ENCODE peak calls at places on chromosome 2, in six cellular contexts. N is BJ, V is NT2/D1, B is fibroblast of the aortic adventitia, U is mesendoderm, P is pancreas. H is an unnamed sample.

GRCh38 chr2:98901702-98902101 is 34.3 kb downstream of the CRACDL start:
- DNase-seq in N (no peak), V (no peak), B (no peak), U (no peak), P (no peak), H (no peak)

GRCh38 chr2:48715042-48715899 is 40.3 kb downstream of the LHCGR start:
- DNase-seq in N (no peak), V (no peak), B (peak; percentile 4), U (no peak), P (peak; percentile 19), H (no peak)

GRCh38 chr2:120937736-120938131 is 202.1 kb downstream of the GLI2 start:
- DNase-seq in N (peak; percentile 55), V (no peak), B (peak; percentile 92), U (no peak), P (no peak), H (peak; percentile 32)

GRCh38 chr2:207227062-207227748 is 61.5 kb upstream of the KLF7 start:
- DNase-seq in N (no peak), V (peak; percentile 57), B (no peak), U (peak; percentile 94), P (no peak), H (no peak)

GRCh38 chr2:127125821-127126220 is 18.9 kb upstream of the BIN1 start:
- DNase-seq in N (no peak), V (no peak), B (no peak), U (no peak), P (no peak), H (no peak)

GRCh38 chr2:217945530-217945929 is 57.3 kb downstream of the TNS1 start:
- DNase-seq in N (no peak), V (no peak), B (no peak), U (no peak), P (no peak), H (no peak)

GRCh38 chr2:201709049-201709448 is 10.6 kb upstream of the MPP4 start:
- DNase-seq in N (no peak), V (no peak), B (no peak), U (no peak), P (no peak), H (no peak)

GRCh38 chr2:66717491-66717890 is 282.6 kb downstream of the MEIS1 start:
- DNase-seq in N (no peak), V (no peak), B (peak; percentile 25), U (no peak), P (no peak), H (peak; percentile 29)

GRCh38 chr2:85145116-85145820 is 12.1 kb downstream of the TCF7L1 start:
- DNase-seq in N (no peak), V (no peak), B (no peak), U (peak; percentile 51), P (no peak), H (no peak)

GRCh38 chr2:160140471-160140870 is 59.6 kb downstream of the ITGB6 start:
- DNase-seq in N (no peak), V (no peak), B (peak; percentile 29), U (no peak), P (no peak), H (no peak)

GRCh38 chr2:227180286-227180685 is 15.9 kb downstream of the COL4A3 start:
- DNase-seq in N (no peak), V (no peak), B (no peak), U (no peak), P (no peak), H (no peak)

GRCh38 chr2:26612522-26613240 is 28.5 kb downstream of the CIB4 start:
- DNase-seq in N (no peak), V (no peak), B (no peak), U (no peak), P (peak; percentile 52), H (no peak)

GRCh38 chr2:146124741-146125140 is 1604.8 kb upstream of the ZEB2 start:
- DNase-seq in N (no peak), V (no peak), B (peak; percentile 39), U (peak; percentile 8), P (no peak), H (peak; percentile 39)

GRCh38 chr2:29115797-29116781 is 874 bp downstream of the CLIP4 start:
- DNase-seq in N (peak; percentile 76), V (no peak), B (peak; percentile 89), U (peak; percentile 30), P (peak; percentile 66), H (no peak)

GRCh38 chr2:197495433-197496134 is 4.1 kb downstream of the HSPD1 start:
- DNase-seq in N (no peak), V (no peak), B (no peak), U (no peak), P (no peak), H (no peak)

GRCh38 chr2:172395503-172395902 is 31.9 kb upstream of the ITGA6 start:
- DNase-seq in N (no peak), V (no peak), B (peak; percentile 55), U (peak; percentile 71), P (no peak), H (no peak)

GRCh38 chr2:218397502-218398436 is 1.9 kb upstream of the CTDSP1 start:
- DNase-seq in N (no peak), V (no peak), B (peak; percentile 85), U (peak; percentile 97), P (peak; percentile 82), H (peak; percentile 36)

GRCh38 chr2:170997893-170998477 is 68.9 kb downstream of the GORASP2 start:
- DNase-seq in N (no peak), V (no peak), B (no peak), U (no peak), P (no peak), H (no peak)

GRCh38 chr2:220550995-220551702 is 923.7 kb downstream of the SLC4A3 start:
- DNase-seq in N (no peak), V (no peak), B (peak; percentile 7), U (no peak), P (no peak), H (no peak)

GRCh38 chr2:113157897-113158753 is 15.6 kb upstream of the PSD4 start:
- DNase-seq in N (peak; percentile 24), V (no peak), B (peak; percentile 17), U (no peak), P (no peak), H (no peak)

GRCh38 chr2:66126936-66127527 is 307.9 kb upstream of the MEIS1 start:
- DNase-seq in N (no peak), V (no peak), B (no peak), U (no peak), P (no peak), H (no peak)

GRCh38 chr2:171297951-171298350 is 135.8 kb downstream of the METTL8 start:
- DNase-seq in N (peak; percentile 78), V (no peak), B (peak; percentile 56), U (no peak), P (no peak), H (no peak)

GRCh38 chr2:176518823-176519222 is 249.6 kb downstream of the MTX2 start:
- DNase-seq in N (no peak), V (peak; percentile 25), B (no peak), U (peak; percentile 93), P (no peak), H (no peak)

GRCh38 chr2:38526195-38526594 is 76.5 kb downstream of the HNRNPLL start:
- DNase-seq in N (no peak), V (no peak), B (peak; percentile 77), U (no peak), P (no peak), H (no peak)

GRCh38 chr2:44744961-44745360 is 196.5 kb upstream of the SIX3 start:
- DNase-seq in N (no peak), V (no peak), B (no peak), U (no peak), P (no peak), H (no peak)

GRCh38 chr2:55045685-55046221 is 4.5 kb downstream of the RTN4 start:
- DNase-seq in N (no peak), V (no peak), B (no peak), U (no peak), P (no peak), H (no peak)

DNA sequence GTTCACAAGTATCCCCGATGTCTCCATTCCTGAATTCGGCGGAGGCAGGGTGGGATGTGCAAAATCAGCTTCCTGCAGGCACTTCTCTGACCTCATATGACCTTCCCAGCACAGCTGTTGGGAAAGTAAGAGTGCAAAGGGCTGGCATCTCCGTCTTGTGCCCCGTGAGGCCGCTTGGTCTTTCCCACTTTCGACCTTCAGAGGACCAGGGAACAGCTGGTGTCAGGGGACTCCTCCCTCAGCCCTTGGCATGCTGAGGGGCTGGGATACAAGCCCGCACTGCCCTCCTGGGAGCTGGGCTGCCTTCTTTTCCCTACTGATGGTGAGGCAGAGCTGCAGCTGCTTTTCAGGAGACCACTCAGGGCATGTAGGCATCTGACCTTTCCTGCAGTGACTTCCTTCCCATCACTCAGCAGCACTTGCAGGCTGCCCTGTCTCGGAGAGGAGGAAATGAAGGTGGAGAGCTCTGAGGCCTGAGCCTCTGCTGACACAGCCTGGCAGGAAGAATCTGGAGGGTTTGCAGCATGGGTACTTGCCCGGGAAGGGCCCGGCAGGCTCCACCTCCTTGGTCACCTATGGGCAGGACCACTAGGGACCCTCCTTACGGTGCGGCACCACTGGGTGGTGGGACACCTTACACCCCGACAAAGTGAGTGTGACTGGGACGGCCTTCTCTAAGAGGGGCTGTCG is 277.2 kb upstream of the HS6ST1 start:
- DNase-seq in N (no peak), V (no peak), B (no peak), U (no peak), P (peak; percentile 12), H (no peak)
- H3K4me3 ChIP-seq in N (no peak overlapping the region), V (no peak overlapping the region), B (no peak overlapping the region), U (no peak overlapping the region), P (no peak overlapping the region), H (no peak overlapping the region)

GRCh38 chr2:188293601-188294482 is 2.2 kb downstream of the GULP1 start:
- DNase-seq in N (no peak), V (no peak), B (peak; percentile 82), U (peak; percentile 78), P (peak; percentile 84), H (peak; percentile 66)
- H3K4me3 ChIP-seq in N (peak overlapping the region; percentile 91), V (peak overlapping the region; percentile 87), B (peak overlapping the region; percentile 77), U (peak overlapping the region; percentile 74), P (peak overlapping the region; percentile 10), H (peak overlapping the region; percentile 79)

GRCh38 chr2:8489751-8490150 is 192.1 kb upstream of the ID2 start:
- DNase-seq in N (no peak), V (no peak), B (no peak), U (no peak), P (no peak), H (no peak)

GRCh38 chr2:8489221-8489620 is 192.6 kb upstream of the ID2 start:
- DNase-seq in N (no peak), V (no peak), B (no peak), U (no peak), P (no peak), H (no peak)

GRCh38 chr2:8488001-8488738 is 193.7 kb upstream of the ID2 start:
- DNase-seq in N (no peak), V (no peak), B (no peak), U (no peak), P (no peak), H (no peak)

GRCh38 chr2:8486141-8486540 is 195.7 kb upstream of the ID2 start:
- DNase-seq in N (no peak), V (no peak), B (no peak), U (no peak), P (no peak), H (no peak)

GRCh38 chr2:8487461-8487932 is 194.4 kb upstream of the ID2 start:
- DNase-seq in N (no peak), V (peak; percentile 25), B (no peak), U (peak; percentile 71), P (no peak), H (no peak)
- H3K4me3 ChIP-seq in N (no peak overlapping the region), V (no peak overlapping the region), B (no peak overlapping the region), U (no peak overlapping the region), P (no peak overlapping the region), H (no peak overlapping the region)

DNA sequence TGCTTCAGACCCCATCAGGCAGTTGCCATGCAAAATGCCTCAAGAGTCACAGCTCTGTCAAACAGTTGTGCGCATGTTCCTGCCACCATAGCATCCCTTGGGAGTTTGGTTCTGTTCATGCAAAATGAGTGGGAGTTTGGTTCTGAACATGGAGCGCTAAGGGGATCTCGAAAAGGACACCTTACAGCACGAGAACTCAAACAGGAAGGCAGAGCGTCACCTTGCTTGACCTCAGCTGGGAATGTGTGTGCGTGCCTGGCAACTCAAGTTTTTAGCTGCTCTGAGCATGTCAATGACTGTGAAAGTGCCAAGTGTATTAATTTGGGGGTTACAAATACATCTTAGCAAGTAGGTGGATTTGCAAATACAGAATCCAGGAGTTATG is 16.6 kb downstream of the MALL start:
- DNase-seq in N (no peak), V (no peak), B (no peak), U (no peak), P (no peak), H (no peak)
- H3K4me3 ChIP-seq in N (no peak overlapping the region), V (no peak overlapping the region), B (no peak overlapping the region), U (no peak overlapping the region), P (no peak overlapping the region), H (no peak overlapping the region)

H was measured in skeletal muscle cell.